ENCODE peak calls at places on chromosomes 1 and 21, in ten cellular contexts. N is stomach, O is lower leg skin, G is A549, L is tibial nerve, T is H54, U is esophagus muscularis mucosa, E is HCT116, R is uterus, F is transverse colon. K is an unnamed sample.

GRCh38 chr1:87279201-87279860 is 49.3 kb upstream of the LMO4 start:
- DNase-seq in U (no peak), O (no peak), N (no peak), T (no peak), R (no peak), F (no peak), E (no peak), G (no peak), L (peak), K (no peak)

GRCh38 chr1:9164537-9164910 is 35.6 kb upstream of the GPR157 start:
- DNase-seq in T (no peak), N (no peak), G (no peak), E (no peak), O (no peak), U (no peak), R (no peak), L (no peak), F (no peak), K (no peak)

GRCh38 chr1:30879126-30879786 is 29.3 kb downstream of the SDC3 start:
- DNase-seq in L (no peak), N (peak), O (no peak), F (no peak), G (no peak), U (no peak), E (no peak), R (no peak), T (no peak), K (no peak)

GRCh38 chr1:85576642-85577420 is 3.7 kb upstream of the CCN1 start:
- DNase-seq in F (peak), L (peak), T (no peak), O (peak), N (peak), R (peak), G (peak), U (peak), E (peak), K (peak)

GRCh38 chr1:221063651-221064050 is 184.4 kb downstream of the HLX start:
- DNase-seq in U (no peak), T (no peak), O (no peak), L (no peak), E (no peak), R (no peak), F (no peak), N (no peak), G (no peak), K (no peak)

GRCh38 chr1:56073614-56074356 is 505.6 kb downstream of the PLPP3 start:
- DNase-seq in L (peak), R (peak), F (peak), O (peak), T (no peak), E (no peak), N (peak), U (no peak), G (no peak), K (no peak)

GRCh38 chr1:197683895-197684553 is 91.3 kb downstream of the DENND1B start:
- DNase-seq in E (no peak), U (no peak), N (no peak), F (no peak), L (no peak), R (no peak), G (no peak), O (no peak), T (no peak), K (no peak)

GRCh38 chr21:42626171-42626570 is 27.2 kb upstream of the PDE9A start:
- DNase-seq in G (no peak), T (no peak), F (no peak), E (no peak), L (no peak), O (peak), R (peak), N (no peak), U (no peak), K (peak)

GRCh38 chr21:36873511-36873910 is 93.0 kb downstream of the HLCS start:
- DNase-seq in N (no peak), L (no peak), T (no peak), R (no peak), U (no peak), G (no peak), F (no peak), O (peak), E (no peak), K (no peak)

GRCh38 chr1:7842517-7842916 is 10.3 kb downstream of the UTS2 start:
- DNase-seq in F (peak), N (no peak), T (no peak), O (no peak), E (no peak), L (no peak), G (no peak), R (no peak), U (peak), K (no peak)

GRCh38 chr1:63817152-63817667 is 43.4 kb downstream of the ROR1 start:
- DNase-seq in R (no peak), F (no peak), N (peak), L (no peak), E (no peak), U (no peak), T (no peak), G (no peak), O (no peak), K (no peak)

GRCh38 chr1:12518956-12519707 is 98.9 kb downstream of the DHRS3 start:
- DNase-seq in F (peak), G (no peak), U (no peak), R (peak), E (no peak), N (no peak), L (peak), O (peak), T (no peak), K (no peak)

GRCh38 chr21:41166947-41167346 is 1.0 kb upstream of the BACE2 start:
- DNase-seq in F (no peak), N (no peak), U (no peak), T (no peak), O (peak), R (peak), L (peak), G (no peak), E (no peak), K (no peak)

GRCh38 chr1:16236091-16236494 is 890 bp downstream of the CPLANE2 start:
- DNase-seq in U (no peak), E (peak), N (peak), R (no peak), G (peak), F (peak), L (no peak), O (no peak), T (peak), K (no peak)

GRCh38 chr1:16237343-16237830 is 404 bp upstream of the CPLANE2 start:
- DNase-seq in N (no peak), G (no peak), E (no peak), U (no peak), R (no peak), L (no peak), F (no peak), T (no peak), O (no peak), K (no peak)

GRCh38 chr1:16235347-16235746 is 1.6 kb downstream of the CPLANE2 start:
- DNase-seq in R (no peak), G (no peak), O (no peak), L (no peak), E (no peak), F (no peak), U (no peak), T (no peak), N (no peak), K (no peak)

GRCh38 chr1:16233431-16233830 is 3.6 kb downstream of the CPLANE2 start:
- DNase-seq in G (no peak), R (no peak), L (no peak), E (no peak), F (no peak), U (no peak), T (no peak), N (no peak), O (no peak), K (peak)

GRCh38 chr1:16236495-16237342 is at the start of gene CPLANE2:
- DNase-seq in G (peak), N (peak), F (peak), R (peak), L (peak), O (peak), T (peak), E (peak), U (peak), K (peak)
- TF ChIP-seq POLR2A in G (peak), N (peak), F (peak), R (peak), L (no peak), O (no peak), T (peak), E (peak), U (peak), K (peak)

GRCh38 chr1:200669314-200670214 is at the start of gene DDX59:
- DNase-seq in R (peak), F (peak), T (peak), E (peak), L (peak), G (peak), O (peak), U (peak), N (peak), K (peak)
- TF ChIP-seq POLR2A in R (peak), F (peak), T (peak), E (peak), L (peak), G (peak), O (no peak), U (peak), N (peak), K (peak)

GRCh38 chr1:19204665-19205266 is 5.3 kb downstream of the UBR4 start:
- DNase-seq in G (no peak), F (no peak), N (no peak), E (no peak), O (no peak), T (no peak), L (no peak), U (no peak), R (no peak), K (no peak)
- TF ChIP-seq POLR2A in G (no peak), F (no peak), N (no peak), E (no peak), O (no peak), T (no peak), L (no peak), U (no peak), R (no peak), K (no peak)

DNA sequence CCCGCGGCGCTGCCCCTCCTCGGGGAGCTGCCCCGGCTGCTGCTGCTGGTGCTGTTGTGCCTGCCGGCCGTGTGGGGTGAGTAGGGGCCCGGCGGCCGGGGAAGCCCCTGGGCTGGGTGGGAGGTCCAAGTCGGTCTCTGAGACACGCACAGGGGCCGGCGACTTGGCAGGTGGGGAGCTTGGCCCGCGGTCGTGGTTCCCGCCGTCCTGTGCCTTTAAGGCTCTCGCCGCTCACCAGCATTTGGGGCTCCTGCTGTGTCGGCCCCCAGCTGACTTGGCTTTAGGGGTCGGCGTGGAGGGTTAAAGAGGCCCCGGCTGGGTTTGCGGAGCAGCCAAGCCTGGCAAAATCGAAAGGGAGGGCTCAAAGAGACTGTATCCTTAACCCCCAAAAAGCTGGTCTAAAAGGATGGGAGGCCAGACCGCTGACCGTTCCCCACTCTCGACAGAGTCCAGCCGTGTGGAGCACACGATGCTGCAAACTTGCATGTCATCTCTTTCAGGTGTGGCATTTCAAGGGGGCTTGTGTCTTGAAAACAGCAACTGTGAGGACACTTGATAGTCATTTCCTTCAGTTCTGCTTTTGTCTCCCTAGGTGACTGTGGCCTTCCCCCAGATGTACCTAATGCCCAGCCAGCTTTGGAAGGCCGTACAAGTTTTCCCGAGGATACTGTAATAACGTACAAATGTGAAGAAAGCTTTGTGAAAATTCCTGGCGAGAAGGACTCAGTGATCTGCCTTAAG is 482 bp downstream of the CD55 start:
- DNase-seq in R (no peak), L (peak), F (no peak), G (no peak), N (no peak), T (no peak), O (peak), U (no peak), E (no peak), K (no peak)
- TF ChIP-seq POLR2A in R (no peak), L (no peak), F (peak), G (no peak), N (no peak), T (no peak), O (no peak), U (no peak), E (no peak), K (no peak)